ENCODE peak calls at places on chromosomes 13 and 19, in four cellular contexts. One of them, this sample, is unnamed.

GRCh38 chr19:18020212-18021067 is 12.5 kb downstream of the ARRDC2 start:
- DNase-seq in AG09309: no peak
- DNase-seq in left lung: peak
- DNase-seq in progenitor cell of endocrine pancreas: no peak
- DNase-seq in this sample: no peak

GRCh38 chr13:25922373-25922772 is 129.4 kb downstream of the SHISA2 start:
- DNase-seq in left lung: no peak
- DNase-seq in AG09309: no peak
- DNase-seq in progenitor cell of endocrine pancreas: no peak
- DNase-seq in this sample: no peak

GRCh38 chr13:51632643-51633357 is 48.5 kb downstream of the WDFY2 start:
- DNase-seq in AG09309: no peak
- DNase-seq in left lung: no peak
- DNase-seq in progenitor cell of endocrine pancreas: no peak
- DNase-seq in this sample: no peak

GRCh38 chr19:46404039-46404883 is 9.1 kb downstream of the CCDC8 start:
- DNase-seq in progenitor cell of endocrine pancreas: peak
- DNase-seq in left lung: no peak
- DNase-seq in AG09309: no peak
- DNase-seq in this sample: no peak

GRCh38 chr19:9075064-9075964 is 11.5 kb upstream of the OR1M1 start:
- DNase-seq in left lung: peak
- DNase-seq in AG09309: peak
- DNase-seq in progenitor cell of endocrine pancreas: no peak
- DNase-seq in this sample: no peak

GRCh38 chr13:80336335-80336734 is 4.6 kb downstream of the SPRY2 start:
- DNase-seq in left lung: no peak
- DNase-seq in AG09309: no peak
- DNase-seq in progenitor cell of endocrine pancreas: no peak
- DNase-seq in this sample: no peak

GRCh38 chr13:93364166-93364565 is 137.6 kb downstream of the GPC6 start:
- DNase-seq in left lung: no peak
- DNase-seq in AG09309: no peak
- DNase-seq in progenitor cell of endocrine pancreas: no peak
- DNase-seq in this sample: no peak

GRCh38 chr19:1262687-1263123 is 6.4 kb upstream of the CIRBP start:
- DNase-seq in progenitor cell of endocrine pancreas: no peak
- DNase-seq in AG09309: no peak
- DNase-seq in left lung: no peak
- DNase-seq in this sample: no peak

GRCh38 chr13:112730157-112730671 is 40.4 kb downstream of the ATP11A start:
- DNase-seq in progenitor cell of endocrine pancreas: no peak
- DNase-seq in AG09309: no peak
- DNase-seq in left lung: no peak
- DNase-seq in this sample: no peak

GRCh38 chr19:35693835-35694599 is 10.3 kb upstream of the ZBTB32 start:
- DNase-seq in left lung: peak
- DNase-seq in progenitor cell of endocrine pancreas: peak
- DNase-seq in AG09309: no peak
- DNase-seq in this sample: peak

GRCh38 chr19:42249149-42249750 is 5.7 kb downstream of the ERF start:
- DNase-seq in left lung: no peak
- DNase-seq in progenitor cell of endocrine pancreas: no peak
- DNase-seq in AG09309: no peak
- DNase-seq in this sample: no peak

GRCh38 chr19:41565384-41565730 is 10.6 kb upstream of the CEACAM21 start:
- DNase-seq in AG09309: no peak
- DNase-seq in left lung: no peak
- DNase-seq in progenitor cell of endocrine pancreas: no peak
- DNase-seq in this sample: no peak

GRCh38 chr13:51258612-51259358 is 36.6 kb downstream of the FAM124A start:
- DNase-seq in left lung: no peak
- DNase-seq in progenitor cell of endocrine pancreas: no peak
- DNase-seq in AG09309: no peak
- DNase-seq in this sample: no peak

GRCh38 chr13:81051873-81052272 is 710.9 kb upstream of the SPRY2 start:
- DNase-seq in progenitor cell of endocrine pancreas: no peak
- DNase-seq in AG09309: no peak
- DNase-seq in left lung: no peak
- DNase-seq in this sample: no peak

GRCh38 chr13:103952183-103952582 is 886.0 kb upstream of the SLC10A2 start:
- DNase-seq in AG09309: no peak
- DNase-seq in progenitor cell of endocrine pancreas: no peak
- DNase-seq in left lung: no peak
- DNase-seq in this sample: no peak

GRCh38 chr19:39154626-39155100 is 29.1 kb downstream of the PAK4 start:
- DNase-seq in left lung: no peak
- DNase-seq in progenitor cell of endocrine pancreas: no peak
- DNase-seq in AG09309: no peak
- DNase-seq in this sample: no peak

GRCh38 chr19:566403-566802 is 6.0 kb upstream of the BSG start:
- DNase-seq in AG09309: peak
- DNase-seq in left lung: peak
- DNase-seq in progenitor cell of endocrine pancreas: no peak
- DNase-seq in this sample: no peak

GRCh38 chr13:89324582-89324981 is 1653.4 kb downstream of the SLITRK5 start:
- DNase-seq in progenitor cell of endocrine pancreas: no peak
- DNase-seq in left lung: no peak
- DNase-seq in AG09309: no peak
- DNase-seq in this sample: no peak

GRCh38 chr13:71864981-71865857 is 1.8 kb downstream of the DACH1 start:
- DNase-seq in left lung: peak
- DNase-seq in progenitor cell of endocrine pancreas: peak
- DNase-seq in AG09309: no peak
- DNase-seq in this sample: no peak

GRCh38 chr13:25963681-25964080 is 88.1 kb downstream of the SHISA2 start:
- DNase-seq in progenitor cell of endocrine pancreas: no peak
- DNase-seq in AG09309: no peak
- DNase-seq in left lung: no peak
- DNase-seq in this sample: no peak

GRCh38 chr19:2235396-2236284 is 489 bp downstream of the PLEKHJ1 start:
- DNase-seq in left lung: peak
- DNase-seq in progenitor cell of endocrine pancreas: peak
- DNase-seq in AG09309: no peak
- DNase-seq in this sample: peak

GRCh38 chr13:114310961-114311360 is 3.3 kb upstream of the CHAMP1 start:
- DNase-seq in AG09309: no peak
- DNase-seq in left lung: no peak
- DNase-seq in progenitor cell of endocrine pancreas: no peak
- DNase-seq in this sample: no peak

GRCh38 chr19:15831626-15832025 is 16.2 kb upstream of the OR10H1 start:
- DNase-seq in progenitor cell of endocrine pancreas: no peak
- DNase-seq in left lung: no peak
- DNase-seq in AG09309: no peak
- DNase-seq in this sample: no peak

GRCh38 chr19:16199275-16199932 is 1.7 kb downstream of the AP1M1 start:
- DNase-seq in AG09309: no peak
- DNase-seq in left lung: peak
- DNase-seq in progenitor cell of endocrine pancreas: no peak
- DNase-seq in this sample: no peak

GRCh38 chr19:2627855-2628254 is 74.6 kb downstream of the GNG7 start:
- DNase-seq in AG09309: no peak
- DNase-seq in progenitor cell of endocrine pancreas: no peak
- DNase-seq in left lung: no peak
- DNase-seq in this sample: no peak

GRCh38 chr19:51098366-51099069 is 9.7 kb downstream of the CTU1 start:
- DNase-seq in AG09309: no peak
- DNase-seq in progenitor cell of endocrine pancreas: no peak
- DNase-seq in left lung: peak
- DNase-seq in this sample: no peak

GRCh38 chr19:51097796-51098195 is 10.4 kb downstream of the CTU1 start:
- DNase-seq in AG09309: no peak
- DNase-seq in left lung: no peak
- DNase-seq in progenitor cell of endocrine pancreas: no peak
- DNase-seq in this sample: no peak

GRCh38 chr19:51094696-51095279 is 12.1 kb upstream of the KLK14 start:
- DNase-seq in left lung: no peak
- DNase-seq in progenitor cell of endocrine pancreas: peak
- DNase-seq in AG09309: no peak
- DNase-seq in this sample: no peak

GRCh38 chr19:51097166-51097736 is 11.0 kb downstream of the CTU1 start:
- DNase-seq in AG09309: no peak
- DNase-seq in left lung: peak
- DNase-seq in progenitor cell of endocrine pancreas: peak
- DNase-seq in this sample: peak

DNA sequence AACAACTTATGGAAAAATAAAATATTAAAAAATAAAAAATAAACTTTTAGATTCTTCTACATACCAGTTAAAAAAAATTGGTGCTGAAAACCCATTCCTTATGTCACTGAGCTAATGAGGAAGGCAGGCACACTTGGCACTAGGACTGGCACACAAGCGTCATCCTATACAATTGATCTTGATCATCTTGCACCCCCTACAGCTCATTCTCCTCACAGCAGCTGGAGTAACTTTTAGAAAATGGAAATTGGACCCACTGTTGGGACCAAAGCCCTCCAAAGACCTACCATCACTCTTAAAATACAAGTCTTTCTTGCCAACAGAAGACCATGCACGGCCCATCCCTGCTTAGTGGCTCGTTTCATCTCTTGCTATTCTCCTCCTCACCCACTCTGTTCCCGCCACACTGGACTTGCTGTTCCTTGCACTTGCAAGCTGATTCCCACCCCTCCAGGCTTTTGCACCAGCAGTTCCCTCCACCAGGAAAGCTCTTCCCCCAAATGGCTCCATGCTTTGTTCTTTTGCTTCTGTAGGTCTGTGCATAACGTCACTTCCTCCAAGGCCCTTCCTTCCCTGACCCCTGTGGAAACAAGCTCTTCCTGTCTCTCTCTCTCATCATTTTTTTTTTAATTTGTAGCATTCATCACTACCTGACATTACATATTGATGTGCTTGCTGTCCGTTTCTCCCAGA is 11.6 kb downstream of the CTU1 start:
- DNase-seq in progenitor cell of endocrine pancreas: no peak
- DNase-seq in left lung: no peak
- DNase-seq in AG09309: no peak
- DNase-seq in this sample: no peak
- TF ChIP-seq CTCF in progenitor cell of endocrine pancreas: peak
- TF ChIP-seq CTCF in left lung: no peak
- TF ChIP-seq CTCF in AG09309: no peak
- TF ChIP-seq CTCF in this sample: no peak

DNA sequence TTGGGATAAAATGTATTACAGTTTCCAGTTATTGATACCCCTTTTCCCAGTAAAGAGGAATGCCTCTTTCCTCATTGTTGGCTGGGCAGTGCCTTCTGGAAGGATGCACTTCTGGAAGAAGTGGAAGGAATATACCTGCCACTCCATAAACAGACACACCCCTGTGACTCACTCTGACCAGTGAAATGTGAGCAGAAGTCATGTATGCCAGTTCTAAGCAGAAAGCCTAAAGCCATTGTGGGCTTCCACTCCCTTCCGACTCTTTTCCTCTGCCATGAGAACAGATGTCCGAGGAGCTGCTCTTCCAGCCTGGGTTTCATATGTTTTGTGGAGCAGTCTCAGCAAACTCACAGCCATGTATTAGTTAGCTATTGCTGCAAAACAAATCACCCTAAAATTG is 166.1 kb upstream of the SERP2 start:
- DNase-seq in AG09309: no peak
- DNase-seq in progenitor cell of endocrine pancreas: no peak
- DNase-seq in left lung: no peak
- DNase-seq in this sample: no peak
- TF ChIP-seq CTCF in AG09309: no peak
- TF ChIP-seq CTCF in progenitor cell of endocrine pancreas: no peak
- TF ChIP-seq CTCF in left lung: no peak
- TF ChIP-seq CTCF in this sample: no peak

DNA sequence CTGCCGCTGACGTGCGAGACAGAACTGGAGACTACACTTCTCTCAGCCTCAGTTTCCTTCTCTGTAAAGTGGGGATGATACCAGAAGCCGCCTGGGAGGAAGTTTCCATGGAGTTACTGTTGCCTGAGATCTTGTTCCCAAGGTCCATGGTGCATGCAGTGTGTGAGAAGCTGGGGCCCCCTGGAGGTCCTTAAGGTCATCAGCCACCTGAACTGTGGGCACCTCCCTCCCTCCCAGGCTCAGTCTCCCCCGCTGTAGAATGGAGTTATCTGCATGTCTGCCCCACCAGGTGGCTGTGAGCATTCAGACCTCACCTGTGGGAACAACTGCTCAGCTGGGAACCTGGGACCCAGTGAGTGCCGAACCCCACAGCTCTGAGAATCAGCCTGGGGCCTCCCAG is 2.7 kb downstream of the CRX start:
- DNase-seq in left lung: no peak
- DNase-seq in progenitor cell of endocrine pancreas: no peak
- DNase-seq in AG09309: no peak
- DNase-seq in this sample: no peak
- TF ChIP-seq CTCF in left lung: no peak
- TF ChIP-seq CTCF in progenitor cell of endocrine pancreas: no peak
- TF ChIP-seq CTCF in AG09309: no peak
- TF ChIP-seq CTCF in this sample: no peak

DNA sequence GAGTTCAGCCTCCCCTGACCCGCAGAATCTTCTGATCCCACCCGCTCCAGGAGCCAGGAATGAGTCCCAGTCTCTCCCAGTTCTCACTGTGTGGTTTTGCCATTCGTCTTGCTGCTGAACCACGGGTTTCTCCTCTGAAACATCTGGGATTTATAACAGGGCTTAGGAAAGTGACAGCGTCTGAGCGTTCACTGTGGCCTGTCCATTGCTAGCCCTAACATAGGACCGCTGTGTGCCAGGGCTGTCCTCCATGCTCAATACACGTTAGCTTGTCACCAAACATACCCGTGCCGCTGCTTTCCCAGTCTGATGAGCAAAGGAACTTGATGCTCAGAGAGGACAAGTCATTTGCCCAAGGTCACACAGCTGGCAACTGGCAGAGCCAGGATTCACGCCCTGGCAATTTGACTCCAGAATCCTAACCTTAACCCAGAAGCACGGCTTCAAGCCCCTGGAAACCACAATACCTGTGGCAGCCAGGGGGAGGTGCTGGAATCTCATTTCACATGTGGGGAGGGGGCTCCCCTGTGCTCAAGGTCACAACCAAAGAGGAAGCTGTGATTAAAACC is 1.1 kb upstream of the APOE start:
- DNase-seq in progenitor cell of endocrine pancreas: no peak
- DNase-seq in AG09309: no peak
- DNase-seq in left lung: no peak
- DNase-seq in this sample: no peak
- TF ChIP-seq CTCF in progenitor cell of endocrine pancreas: peak
- TF ChIP-seq CTCF in AG09309: peak
- TF ChIP-seq CTCF in left lung: no peak
- TF ChIP-seq CTCF in this sample: no peak

GRCh38 chr13:65932587-65933239 is 1297.4 kb downstream of the PCDH9 start:
- DNase-seq in AG09309: peak
- DNase-seq in progenitor cell of endocrine pancreas: no peak
- DNase-seq in left lung: no peak
- DNase-seq in this sample: no peak

GRCh38 chr13:65932013-65932412 is 1298.1 kb downstream of the PCDH9 start:
- DNase-seq in AG09309: no peak
- DNase-seq in left lung: no peak
- DNase-seq in progenitor cell of endocrine pancreas: no peak
- DNase-seq in this sample: no peak

GRCh38 chr13:65926750-65927171 is 1303.4 kb downstream of the PCDH9 start:
- DNase-seq in AG09309: no peak
- DNase-seq in progenitor cell of endocrine pancreas: no peak
- DNase-seq in left lung: peak
- DNase-seq in this sample: no peak

GRCh38 chr13:65929436-65929835 is 1300.7 kb downstream of the PCDH9 start:
- DNase-seq in left lung: no peak
- DNase-seq in AG09309: no peak
- DNase-seq in progenitor cell of endocrine pancreas: no peak
- DNase-seq in this sample: no peak
- TF ChIP-seq CTCF in left lung: no peak
- TF ChIP-seq CTCF in AG09309: no peak
- TF ChIP-seq CTCF in progenitor cell of endocrine pancreas: no peak
- TF ChIP-seq CTCF in this sample: no peak

This sample was measured in activated B cell treated with CpG ODN at 0.5 μM for 24 hours.